ENCODE peak calls at places on chromosomes 11 and 22, in five cellular contexts. Q is H1, T is GM12878, O is A549, E is NB4. V is an unnamed sample.

GRCh38 chr11:14809466-14809865 is 82.6 kb downstream of the CYP2R1 start:
- DNase-seq in O (no peak), T (no peak), E (peak; percentile 10), Q (no peak), V (no peak)

GRCh38 chr11:40754297-40754696 is 705.2 kb downstream of the LRRC4C start:
- DNase-seq in O (no peak), E (no peak), T (no peak), Q (no peak), V (no peak)

GRCh38 chr11:9687736-9688494 is 24.0 kb downstream of the SWAP70 start:
- DNase-seq in Q (no peak), T (no peak), E (peak; percentile 35), O (no peak), V (peak; percentile 81)

GRCh38 chr22:50191041-50191740 is 5.5 kb downstream of the TRABD start:
- DNase-seq in O (no peak), Q (no peak), E (peak; percentile 90), T (peak; percentile 85), V (no peak)

GRCh38 chr22:33110562-33111163 is 52.5 kb upstream of the SYN3 start:
- DNase-seq in T (no peak), Q (no peak), E (no peak), O (no peak), V (no peak)

GRCh38 chr11:61162092-61162935 is 1.1 kb upstream of the VPS37C start:
- DNase-seq in E (peak; percentile 58), T (no peak), Q (no peak), O (peak; percentile 20), V (peak; percentile 32)

GRCh38 chr22:23522642-23523251 is 57.3 kb downstream of the IGLL1 start:
- DNase-seq in Q (no peak), O (no peak), T (no peak), E (no peak), V (peak; percentile 15)

GRCh38 chr22:48568736-48569330 is 1258.8 kb downstream of the BRD1 start:
- DNase-seq in T (no peak), E (no peak), O (no peak), Q (no peak), V (no peak)

GRCh38 chr11:2795491-2795991 is 90.0 kb downstream of the CDKN1C start:
- DNase-seq in O (no peak), Q (no peak), E (no peak), T (no peak), V (no peak)

GRCh38 chr11:36333468-36333867 is 37.4 kb downstream of the PRR5L start:
- DNase-seq in E (no peak), O (no peak), T (no peak), Q (no peak), V (no peak)

GRCh38 chr11:35629914-35630313 is 11.7 kb downstream of the FJX1 start:
- DNase-seq in O (peak; percentile 59), E (no peak), Q (no peak), T (no peak), V (peak; percentile 93)

GRCh38 chr11:129252621-129253020 is 60.5 kb upstream of the ARHGAP32 start:
- DNase-seq in Q (peak; percentile 23), O (no peak), T (no peak), E (no peak), V (no peak)

GRCh38 chr11:10032991-10033390 is 261.0 kb downstream of the SBF2 start:
- DNase-seq in O (no peak), E (no peak), T (no peak), Q (no peak), V (no peak)

GRCh38 chr22:22103078-22103593 is 120.5 kb upstream of the TOP3B start:
- DNase-seq in T (no peak), E (peak; percentile 35), Q (no peak), O (peak; percentile 11), V (no peak)

GRCh38 chr22:42895087-42895486 is 38.0 kb upstream of the ARFGAP3 start:
- DNase-seq in Q (no peak), T (peak; percentile 76), O (no peak), E (no peak), V (no peak)

GRCh38 chr11:112971200-112971599 is 10.0 kb downstream of the NCAM1 start:
- DNase-seq in E (no peak), O (no peak), Q (no peak), T (no peak), V (no peak)

GRCh38 chr11:57458410-57459111 is 1.8 kb upstream of the RTN4RL2 start:
- DNase-seq in Q (no peak), E (peak; percentile 58), O (no peak), T (no peak), V (no peak)

GRCh38 chr22:40597541-40598453 is 38.7 kb downstream of the MRTFA start:
- DNase-seq in Q (no peak), T (no peak), E (no peak), O (no peak), V (no peak)

GRCh38 chr11:2549080-2549479 is 104.3 kb downstream of the KCNQ1 start:
- DNase-seq in T (no peak), Q (no peak), E (no peak), O (no peak), V (no peak)

GRCh38 chr11:108895579-108896480 is 231.0 kb downstream of the DDX10 start:
- DNase-seq in O (no peak), T (peak; percentile 39), Q (no peak), E (peak; percentile 62), V (peak; percentile 83)

GRCh38 chr11:45847908-45848316 is 637 bp downstream of the CRY2 start:
- DNase-seq in E (peak; percentile 75), Q (no peak), T (no peak), O (peak; percentile 56), V (peak; percentile 68)

GRCh38 chr11:45850446-45850845 is 3.2 kb downstream of the CRY2 start:
- DNase-seq in Q (no peak), T (no peak), E (no peak), O (no peak), V (no peak)

GRCh38 chr11:45846974-45847907 is at the start of gene CRY2:
- DNase-seq in E (peak; percentile 98), O (peak; percentile 90), Q (peak; percentile 93), T (peak; percentile 90), V (peak; percentile 98)

GRCh38 chr11:45846174-45846675 is 1.1 kb upstream of the CRY2 start:
- DNase-seq in Q (no peak), O (no peak), T (no peak), E (no peak), V (no peak)

GRCh38 chr11:45848654-45849081 is 1.4 kb downstream of the CRY2 start:
- DNase-seq in T (no peak), Q (no peak), O (no peak), E (no peak), V (no peak)
- TF ChIP-seq POLR2A in T (no peak), Q (no peak), O (no peak), E (no peak), V (no peak)

DNA sequence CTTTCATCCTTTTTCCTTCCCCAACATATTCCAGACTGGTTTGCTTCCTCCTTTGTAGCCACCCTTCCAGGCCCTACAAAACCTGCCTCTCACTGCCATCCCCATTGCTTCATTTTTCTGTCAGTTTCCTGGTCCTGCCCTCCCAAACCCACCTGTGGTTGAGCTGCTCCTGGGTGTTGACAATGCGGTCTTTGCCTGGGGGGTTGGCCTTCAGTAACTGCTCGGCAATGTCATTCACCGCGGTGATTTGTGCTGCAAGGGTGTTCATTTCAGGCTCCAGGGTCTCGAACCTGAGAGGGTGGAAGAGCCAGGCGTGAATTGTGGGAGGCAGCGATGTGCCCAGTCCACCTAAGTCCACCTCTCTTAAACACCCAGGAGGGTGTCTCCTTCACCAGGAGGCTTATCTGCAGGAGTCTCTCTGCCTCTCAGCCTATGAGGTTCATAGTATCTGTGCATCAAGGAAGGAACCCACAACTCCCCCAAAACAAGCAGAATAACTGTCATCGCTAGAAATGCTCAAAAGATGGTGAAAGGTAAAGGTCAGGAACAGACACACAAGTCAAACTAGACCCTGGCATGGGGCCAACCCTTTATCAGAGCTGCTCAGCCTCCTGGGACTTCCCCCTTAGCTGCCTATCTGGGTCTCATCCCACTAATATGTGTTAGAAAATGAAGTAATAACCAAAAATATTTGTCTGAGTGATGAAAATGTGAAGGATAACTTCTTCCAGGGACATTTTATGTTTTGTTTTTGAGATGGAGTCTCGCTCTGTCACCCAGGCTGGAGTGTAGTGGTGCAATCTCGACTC is 23.9 kb upstream of the RBM4B start:
- DNase-seq in E (no peak), Q (no peak), O (no peak), T (no peak), V (no peak)
- TF ChIP-seq MAX in E (no peak), Q (no peak), O (no peak), T (no peak), V (no peak)

GRCh38 chr11:45272701-45273100 is 13.4 kb downstream of the SYT13 start:
- DNase-seq in T (no peak), Q (no peak), O (no peak), E (no peak), V (peak; percentile 27)
- TF ChIP-seq POLR2A in T (no peak), Q (no peak), O (no peak), E (no peak), V (no peak)

DNA sequence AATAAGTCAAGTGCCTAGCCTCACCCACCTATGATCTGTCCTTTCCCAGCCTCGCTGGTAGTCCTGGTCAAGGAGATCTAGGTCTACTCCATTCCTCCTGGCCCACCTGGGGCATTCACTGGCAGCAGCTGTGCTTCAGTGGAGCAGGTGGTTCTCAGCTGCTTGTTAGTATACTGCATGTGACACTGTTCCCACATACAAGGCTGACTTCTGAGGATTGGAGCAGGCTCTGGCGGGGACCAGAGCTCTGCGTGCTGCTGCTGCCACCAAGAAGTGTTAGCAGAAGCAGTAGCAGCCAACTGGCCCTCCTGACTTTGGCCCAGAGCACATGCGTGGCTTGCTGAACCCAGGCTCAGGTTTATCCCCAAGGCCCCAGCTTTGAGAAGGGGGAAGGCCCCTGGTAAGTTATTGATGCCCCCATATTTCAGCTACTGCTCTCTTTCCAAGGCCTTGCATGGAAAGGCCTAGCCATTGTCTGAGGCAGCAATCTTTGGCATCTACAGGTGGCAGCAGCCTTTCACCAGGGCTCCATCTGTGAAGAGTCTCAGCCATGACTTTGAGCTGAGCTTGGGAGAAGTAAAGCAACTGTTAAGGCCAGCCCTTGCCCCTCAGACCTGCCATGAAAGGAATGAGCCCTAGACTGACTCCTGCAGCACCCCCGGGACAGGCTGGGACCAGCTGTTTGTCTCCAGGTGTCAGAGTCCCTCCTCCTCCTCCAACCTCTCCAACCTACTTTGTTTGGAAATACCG is 26.5 kb downstream of the ARHGAP1 start:
- DNase-seq in T (no peak), E (peak; percentile 22), O (no peak), Q (no peak), V (no peak)
- TF ChIP-seq MAX in T (no peak), E (no peak), O (no peak), Q (no peak), V (no peak)

GRCh38 chr22:20116951-20117645 is at the start of gene TRMT2A:
- DNase-seq in T (peak; percentile 86), O (peak; percentile 85), E (peak; percentile 99), Q (peak; percentile 92), V (peak; percentile 99)
- TF ChIP-seq POLR2A in T (peak; percentile 71), O (no peak), E (no peak), Q (peak; percentile 44), V (no peak)

GRCh38 chr11:73404048-73404447 is 27.8 kb downstream of the RELT start:
- DNase-seq in T (no peak), O (peak; percentile 59), Q (no peak), E (peak; percentile 67), V (peak; percentile 53)
- TF ChIP-seq MAX in T (no peak), O (no peak), Q (no peak), E (peak; percentile 51), V (no peak)

V was measured in endothelial cell of umbilical vein.